ENCODE peak calls at places on chromosome 10, in four cellular contexts. D is HepG2, T is tibial nerve, Z is spleen. E is an unnamed sample.

GRCh38 chr10:120485946-120486345 is 28.9 kb downstream of the PLPP4 start:
- DNase-seq in D (no peak), T (no peak), Z (no peak), E (no peak)

GRCh38 chr10:123771877-123772644 is 105.9 kb downstream of the GPR26 start:
- DNase-seq in D (no peak), T (no peak), Z (no peak), E (no peak)

GRCh38 chr10:6204341-6205191 is 1.8 kb downstream of the PFKFB3 start:
- DNase-seq in D (no peak), T (no peak), Z (no peak), E (peak)

GRCh38 chr10:13699216-13699615 is 112.5 kb downstream of the PRPF18 start:
- DNase-seq in D (no peak), T (no peak), Z (peak), E (peak)

GRCh38 chr10:113454341-113455061 is 98.4 kb upstream of the HABP2 start:
- DNase-seq in D (peak), T (peak), Z (no peak), E (peak)

GRCh38 chr10:73650537-73651331 is 5.1 kb downstream of the SYNPO2L start:
- DNase-seq in D (no peak), T (no peak), Z (no peak), E (peak)

GRCh38 chr10:128751284-128751683 is 625.1 kb upstream of the MKI67 start:
- DNase-seq in D (no peak), T (no peak), Z (no peak), E (no peak)

GRCh38 chr10:79178614-79179403 is 110.0 kb downstream of the ZMIZ1 start:
- DNase-seq in D (no peak), T (no peak), Z (no peak), E (peak)

GRCh38 chr10:43304687-43305333 is 37.9 kb upstream of the RASGEF1A start:
- DNase-seq in D (no peak), T (peak), Z (peak), E (peak)

GRCh38 chr10:60048146-60048545 is 141.8 kb upstream of the CCDC6 start:
- DNase-seq in D (peak), T (no peak), Z (no peak), E (no peak)
- TF ChIP-seq CTCF in D (peak), T (no peak), Z (no peak), E (no peak)

DNA sequence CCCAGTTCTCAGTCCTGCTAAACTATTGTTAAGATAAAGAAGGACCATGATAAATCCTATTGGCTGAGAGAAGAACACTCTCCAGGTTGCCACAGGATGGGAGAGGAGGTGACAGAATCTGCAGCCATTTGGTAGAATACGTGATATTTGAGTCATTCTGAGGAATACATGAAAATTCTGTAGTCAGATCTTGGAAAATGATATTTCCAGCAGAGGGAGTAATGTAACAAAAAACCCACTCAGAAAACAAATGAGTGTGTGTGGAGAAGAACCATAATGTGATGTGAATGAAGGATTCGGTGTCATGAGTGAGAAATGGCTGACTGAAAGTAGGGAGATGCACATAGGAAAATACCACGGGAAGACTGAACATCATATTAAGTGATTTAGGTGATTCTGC is 128.5 kb upstream of the PFKP start:
- DNase-seq in D (peak), T (no peak), Z (no peak), E (no peak)
- TF ChIP-seq CTCF in D (peak), T (no peak), Z (no peak), E (peak)

GRCh38 chr10:115355162-115355760 is 262.1 kb downstream of the ATRNL1 start:
- DNase-seq in D (peak), T (no peak), Z (no peak), E (no peak)
- TF ChIP-seq CTCF in D (peak), T (peak), Z (no peak), E (peak)

DNA sequence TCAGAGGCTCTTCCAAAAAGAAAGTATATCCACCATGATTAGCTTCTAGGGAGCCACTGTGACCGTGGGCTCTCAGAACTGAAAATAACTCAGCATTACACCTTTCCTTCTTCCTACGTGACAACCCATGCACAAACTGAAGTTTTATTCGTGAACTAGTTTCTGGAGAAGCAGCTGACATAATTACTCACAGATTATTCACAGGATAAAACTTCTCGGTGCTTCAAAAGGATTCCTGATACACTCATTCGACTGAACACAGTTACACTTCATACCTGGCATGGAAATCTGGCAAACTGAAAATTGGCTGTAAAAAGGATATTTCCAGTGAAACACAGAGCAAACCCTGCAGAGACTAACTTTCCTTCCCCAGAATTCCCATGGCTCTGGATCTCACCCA is 139.2 kb upstream of the PTER start:
- DNase-seq in D (no peak), T (no peak), Z (no peak), E (no peak)
- TF ChIP-seq CTCF in D (no peak), T (no peak), Z (no peak), E (no peak)

DNA sequence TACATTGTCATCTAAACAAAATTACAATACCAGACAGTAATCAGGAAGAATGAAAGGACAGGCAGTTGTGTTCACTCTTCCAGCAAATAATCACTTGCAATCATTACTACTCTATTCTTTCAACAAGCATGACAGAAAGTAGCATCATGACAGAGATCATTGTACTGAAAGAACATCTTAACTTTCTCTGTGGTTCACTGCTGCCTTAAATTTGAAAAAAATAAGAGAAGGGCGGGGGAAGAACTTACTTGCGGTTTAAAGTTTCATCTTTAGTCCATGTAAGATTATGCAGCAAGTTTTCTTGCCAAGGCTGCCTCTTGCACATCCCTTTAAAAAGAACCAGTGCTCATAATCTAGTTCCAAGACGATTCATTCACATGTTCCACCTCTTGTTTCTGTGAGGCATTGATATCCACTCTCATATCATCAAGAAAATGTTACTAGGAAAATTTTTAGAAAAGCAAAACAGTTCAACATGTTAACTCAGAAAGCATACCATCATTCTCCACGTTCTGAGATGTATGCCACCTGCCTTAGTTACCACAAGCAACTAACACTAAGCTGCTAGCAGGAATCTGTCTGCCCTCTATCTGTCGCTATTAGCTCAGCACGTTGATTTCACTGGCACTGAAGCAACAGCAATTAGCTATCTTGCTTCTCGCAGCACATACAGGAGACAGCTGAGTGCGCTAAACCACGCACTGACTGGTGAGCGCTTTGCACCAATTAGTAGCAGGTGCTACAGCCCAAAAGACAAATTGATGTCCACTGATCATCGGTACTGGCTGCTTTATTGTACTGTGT is at the start of gene PCDH15:
- DNase-seq in D (peak), T (no peak), Z (no peak), E (no peak)
- TF ChIP-seq CTCF in D (peak), T (peak), Z (no peak), E (no peak)

GRCh38 chr10:93131956-93132355 is 58.3 kb downstream of the CYP26A1 start:
- DNase-seq in D (no peak), T (no peak), Z (no peak), E (no peak)

GRCh38 chr10:93121311-93121710 is 47.6 kb downstream of the CYP26A1 start:
- DNase-seq in D (no peak), T (no peak), Z (no peak), E (no peak)

GRCh38 chr10:93124580-93125318 is 51.1 kb downstream of the CYP26A1 start:
- DNase-seq in D (no peak), T (no peak), Z (no peak), E (no peak)

GRCh38 chr10:93123766-93124165 is 50.1 kb downstream of the CYP26A1 start:
- DNase-seq in D (no peak), T (no peak), Z (no peak), E (no peak)

DNA sequence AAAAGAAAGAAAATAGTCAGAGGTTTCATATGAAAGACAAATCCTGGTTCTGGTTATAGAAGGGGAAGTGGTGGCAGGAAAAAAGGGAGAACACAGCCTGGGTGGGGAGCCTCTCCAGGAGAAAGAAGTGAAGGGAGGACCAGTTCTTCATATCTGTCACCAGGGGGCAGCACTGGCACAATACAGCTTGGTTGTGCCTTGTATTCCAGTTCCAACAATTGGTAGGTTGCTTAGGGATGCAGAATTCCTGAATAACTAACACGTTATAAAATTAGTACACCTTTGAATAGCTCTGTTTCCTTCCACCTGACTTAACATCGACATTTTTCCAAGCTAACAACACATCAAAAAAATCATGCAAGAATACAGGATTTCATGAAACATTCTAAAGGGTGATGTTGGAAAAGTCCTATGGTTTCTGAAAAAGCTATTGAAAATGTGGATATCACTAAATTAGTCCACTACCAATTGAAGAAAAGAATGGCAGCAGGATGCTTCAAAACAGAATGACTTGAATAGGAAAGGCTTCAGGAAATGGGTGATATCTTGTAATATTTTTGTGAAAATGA is 52.9 kb downstream of the CYP26A1 start:
- DNase-seq in D (no peak), T (no peak), Z (no peak), E (no peak)
- TF ChIP-seq CTCF in D (peak), T (no peak), Z (no peak), E (no peak)

DNA sequence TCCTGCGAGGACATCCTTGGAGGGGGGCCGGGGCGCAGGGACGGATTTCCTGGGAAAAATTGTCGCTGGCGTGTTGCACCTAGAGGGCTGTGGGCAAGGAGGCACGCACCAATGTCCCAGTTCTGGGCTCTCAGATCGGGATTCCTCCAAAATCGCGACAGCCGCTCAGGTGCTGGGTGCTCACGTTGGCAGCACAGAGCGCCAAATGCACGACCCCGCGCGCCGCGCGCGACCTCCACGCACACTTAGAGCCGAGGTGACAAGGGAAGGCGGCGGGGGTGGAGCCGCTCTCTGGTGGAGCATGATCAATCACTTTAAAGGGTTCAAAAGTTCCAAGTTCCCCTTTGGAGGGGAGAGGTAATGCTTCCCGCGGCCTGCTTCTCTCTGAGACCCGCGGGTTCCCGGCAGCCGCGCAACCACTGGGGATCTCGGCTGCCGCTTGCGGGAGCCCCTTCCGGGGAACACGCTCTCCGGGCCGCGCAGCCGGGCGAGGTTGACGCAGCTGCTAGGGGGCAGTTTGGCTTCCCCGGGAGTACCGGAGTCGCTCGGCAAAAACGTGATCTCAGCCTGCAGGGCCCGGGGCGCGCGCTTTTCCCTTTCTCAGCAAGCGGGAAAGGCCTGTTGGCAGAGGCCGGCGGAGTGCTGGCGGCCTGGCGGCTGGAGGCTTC is 25.4 kb downstream of the SKIDA1 start:
- DNase-seq in D (no peak), T (no peak), Z (peak), E (no peak)
- TF ChIP-seq CTCF in D (no peak), T (no peak), Z (no peak), E (no peak)

DNA sequence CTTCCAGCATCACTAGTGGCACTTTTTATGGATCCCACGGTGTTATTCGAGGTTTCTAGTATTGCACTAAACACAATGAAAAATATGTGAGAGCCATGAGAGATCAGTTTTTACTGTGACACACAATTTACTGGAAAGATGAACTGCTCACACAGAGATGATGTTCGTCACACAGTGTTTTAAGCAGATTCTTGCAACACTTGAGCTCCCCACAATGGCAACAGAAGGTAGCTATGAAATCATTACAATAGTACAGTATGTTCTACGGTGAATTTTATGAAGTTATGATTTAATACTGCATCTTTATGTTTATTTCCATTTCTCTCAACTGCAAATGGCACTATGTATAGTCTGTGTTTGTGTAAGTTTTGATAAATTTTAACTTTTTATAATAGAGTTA is 27.4 kb upstream of the ENTPD1 start:
- DNase-seq in D (no peak), T (no peak), Z (no peak), E (no peak)
- TF ChIP-seq CTCF in D (peak), T (no peak), Z (no peak), E (no peak)

GRCh38 chr10:50379652-50380051 is 128.3 kb upstream of the ASAH2 start:
- DNase-seq in D (no peak), T (no peak), Z (no peak), E (no peak)

GRCh38 chr10:50375051-50375452 is 123.7 kb upstream of the ASAH2 start:
- DNase-seq in D (no peak), T (no peak), Z (no peak), E (no peak)

GRCh38 chr10:50373821-50374501 is 122.6 kb upstream of the ASAH2 start:
- DNase-seq in D (no peak), T (no peak), Z (no peak), E (no peak)

GRCh38 chr10:50369931-50370330 is 118.6 kb upstream of the ASAH2 start:
- DNase-seq in D (no peak), T (no peak), Z (no peak), E (no peak)

GRCh38 chr10:50375745-50376144 is 124.4 kb upstream of the ASAH2 start:
- DNase-seq in D (no peak), T (no peak), Z (no peak), E (no peak)
- TF ChIP-seq CTCF in D (no peak), T (no peak), Z (no peak), E (no peak)

GRCh38 chr10:122551450-122551849 is 9.1 kb upstream of the DMBT1 start:
- DNase-seq in D (peak), T (no peak), Z (no peak), E (peak)
- TF ChIP-seq CTCF in D (peak), T (no peak), Z (no peak), E (peak)